ENCODE peak calls at places on chromosomes 5 and 9, in nine cellular contexts. One of them, this sample, is unnamed.

GRCh38 chr9:112351184-112351583 is 17.8 kb upstream of the PTBP3 start:
- DNase-seq in SK-N-SH: no peak
- DNase-seq in GM23248: no peak
- DNase-seq in HCT116: no peak
- DNase-seq in neural progenitor cell: no peak
- DNase-seq in PC-3: no peak
- DNase-seq in hepatocyte: no peak
- DNase-seq in GM23338: no peak
- DNase-seq in MM.1S: no peak
- DNase-seq in this sample: no peak

GRCh38 chr9:128275198-128276007 is at the start of gene GOLGA2:
- DNase-seq in SK-N-SH: peak
- DNase-seq in GM23248: peak
- DNase-seq in HCT116: peak
- DNase-seq in neural progenitor cell: peak
- DNase-seq in PC-3: no peak
- DNase-seq in hepatocyte: peak
- DNase-seq in GM23338: peak
- DNase-seq in MM.1S: no peak
- DNase-seq in this sample: no peak

GRCh38 chr5:180090098-180090768 is 18.7 kb upstream of the RNF130 start:
- DNase-seq in SK-N-SH: peak
- DNase-seq in GM23248: peak
- DNase-seq in HCT116: peak
- DNase-seq in neural progenitor cell: peak
- DNase-seq in PC-3: peak
- DNase-seq in hepatocyte: peak
- DNase-seq in GM23338: peak
- DNase-seq in MM.1S: peak
- DNase-seq in this sample: peak

GRCh38 chr5:123868267-123868666 is 356.3 kb downstream of the CSNK1G3 start:
- DNase-seq in SK-N-SH: no peak
- DNase-seq in GM23248: no peak
- DNase-seq in HCT116: no peak
- DNase-seq in neural progenitor cell: no peak
- DNase-seq in PC-3: no peak
- DNase-seq in hepatocyte: peak
- DNase-seq in GM23338: no peak
- DNase-seq in MM.1S: no peak
- DNase-seq in this sample: no peak

GRCh38 chr9:81636280-81636653 is 53.1 kb downstream of the TLE1 start:
- DNase-seq in SK-N-SH: no peak
- DNase-seq in GM23248: no peak
- DNase-seq in HCT116: no peak
- DNase-seq in neural progenitor cell: no peak
- DNase-seq in PC-3: no peak
- DNase-seq in hepatocyte: no peak
- DNase-seq in GM23338: no peak
- DNase-seq in MM.1S: no peak
- DNase-seq in this sample: no peak

GRCh38 chr9:78187763-78188495 is 47.9 kb upstream of the CEP78 start:
- DNase-seq in SK-N-SH: no peak
- DNase-seq in GM23248: peak
- DNase-seq in HCT116: no peak
- DNase-seq in neural progenitor cell: peak
- DNase-seq in PC-3: no peak
- DNase-seq in hepatocyte: no peak
- DNase-seq in GM23338: no peak
- DNase-seq in MM.1S: no peak
- DNase-seq in this sample: no peak

GRCh38 chr5:168596927-168597326 is 17.8 kb upstream of the PANK3 start:
- DNase-seq in SK-N-SH: no peak
- DNase-seq in GM23248: no peak
- DNase-seq in HCT116: no peak
- DNase-seq in neural progenitor cell: no peak
- DNase-seq in PC-3: no peak
- DNase-seq in hepatocyte: no peak
- DNase-seq in GM23338: no peak
- DNase-seq in MM.1S: no peak
- DNase-seq in this sample: no peak

GRCh38 chr5:142486581-142486980 is 161.8 kb upstream of the SPRY4 start:
- DNase-seq in SK-N-SH: no peak
- DNase-seq in GM23248: peak
- DNase-seq in HCT116: no peak
- DNase-seq in neural progenitor cell: no peak
- DNase-seq in PC-3: peak
- DNase-seq in hepatocyte: no peak
- DNase-seq in GM23338: no peak
- DNase-seq in MM.1S: no peak
- DNase-seq in this sample: no peak

GRCh38 chr9:108113579-108113978 is 624.0 kb upstream of the KLF4 start:
- DNase-seq in SK-N-SH: no peak
- DNase-seq in GM23248: no peak
- DNase-seq in HCT116: no peak
- DNase-seq in neural progenitor cell: no peak
- DNase-seq in PC-3: no peak
- DNase-seq in hepatocyte: no peak
- DNase-seq in GM23338: no peak
- DNase-seq in MM.1S: no peak
- DNase-seq in this sample: no peak

GRCh38 chr9:21027295-21027694 is 4.1 kb downstream of the HACD4 start:
- DNase-seq in SK-N-SH: no peak
- DNase-seq in GM23248: peak
- DNase-seq in HCT116: no peak
- DNase-seq in neural progenitor cell: no peak
- DNase-seq in PC-3: peak
- DNase-seq in hepatocyte: no peak
- DNase-seq in GM23338: no peak
- DNase-seq in MM.1S: no peak
- DNase-seq in this sample: no peak

GRCh38 chr5:135593886-135594285 is 15.1 kb upstream of the CXCL14 start:
- DNase-seq in SK-N-SH: no peak
- DNase-seq in GM23248: no peak
- DNase-seq in HCT116: no peak
- DNase-seq in neural progenitor cell: no peak
- DNase-seq in PC-3: peak
- DNase-seq in hepatocyte: no peak
- DNase-seq in GM23338: no peak
- DNase-seq in MM.1S: no peak
- DNase-seq in this sample: no peak

GRCh38 chr5:139391570-139392323 is 2.0 kb upstream of the MZB1 start:
- DNase-seq in SK-N-SH: no peak
- DNase-seq in GM23248: peak
- DNase-seq in HCT116: no peak
- DNase-seq in neural progenitor cell: no peak
- DNase-seq in PC-3: peak
- DNase-seq in hepatocyte: no peak
- DNase-seq in GM23338: peak
- DNase-seq in MM.1S: peak
- DNase-seq in this sample: peak

GRCh38 chr5:122415030-122415429 is 103.0 kb downstream of the SNCAIP start:
- DNase-seq in SK-N-SH: no peak
- DNase-seq in GM23248: no peak
- DNase-seq in HCT116: no peak
- DNase-seq in neural progenitor cell: no peak
- DNase-seq in PC-3: no peak
- DNase-seq in hepatocyte: no peak
- DNase-seq in GM23338: no peak
- DNase-seq in MM.1S: no peak
- DNase-seq in this sample: no peak

GRCh38 chr9:25224309-25224708 is 453.9 kb downstream of the TUSC1 start:
- DNase-seq in SK-N-SH: peak
- DNase-seq in GM23248: no peak
- DNase-seq in HCT116: no peak
- DNase-seq in neural progenitor cell: no peak
- DNase-seq in PC-3: no peak
- DNase-seq in hepatocyte: no peak
- DNase-seq in GM23338: peak
- DNase-seq in MM.1S: no peak
- DNase-seq in this sample: no peak

GRCh38 chr9:109063765-109064164 is 50.5 kb upstream of the CTNNAL1 start:
- DNase-seq in SK-N-SH: no peak
- DNase-seq in GM23248: peak
- DNase-seq in HCT116: peak
- DNase-seq in neural progenitor cell: peak
- DNase-seq in PC-3: peak
- DNase-seq in hepatocyte: no peak
- DNase-seq in GM23338: no peak
- DNase-seq in MM.1S: no peak
- DNase-seq in this sample: no peak

GRCh38 chr5:419970-420369 is 23.0 kb upstream of the EXOC3 start:
- DNase-seq in SK-N-SH: no peak
- DNase-seq in GM23248: no peak
- DNase-seq in HCT116: no peak
- DNase-seq in neural progenitor cell: no peak
- DNase-seq in PC-3: no peak
- DNase-seq in hepatocyte: no peak
- DNase-seq in GM23338: no peak
- DNase-seq in MM.1S: no peak
- DNase-seq in this sample: no peak

GRCh38 chr5:178123094-178123986 is 7.5 kb upstream of the RMND5B start:
- DNase-seq in SK-N-SH: no peak
- DNase-seq in GM23248: no peak
- DNase-seq in HCT116: no peak
- DNase-seq in neural progenitor cell: no peak
- DNase-seq in PC-3: no peak
- DNase-seq in hepatocyte: no peak
- DNase-seq in GM23338: no peak
- DNase-seq in MM.1S: no peak
- DNase-seq in this sample: no peak

DNA sequence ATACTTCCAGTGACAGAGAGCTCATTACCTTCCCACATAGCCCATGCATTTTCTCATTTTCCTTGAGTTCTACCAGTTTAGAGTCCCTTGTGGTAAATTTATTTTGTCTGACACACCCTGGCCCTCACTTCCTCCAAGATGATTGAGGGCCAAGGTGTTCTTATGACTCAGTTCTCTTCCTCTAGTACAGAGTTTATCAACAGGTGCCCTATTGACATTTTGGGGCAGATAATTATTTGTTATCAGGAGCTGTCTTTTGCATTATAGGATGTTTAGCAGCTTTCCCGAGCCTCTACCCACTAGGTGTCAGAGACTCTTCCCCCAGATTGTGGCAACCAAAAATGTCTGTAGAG is 7.1 kb downstream of the SLC36A3 start:
- DNase-seq in SK-N-SH: no peak
- DNase-seq in GM23248: no peak
- DNase-seq in HCT116: no peak
- DNase-seq in neural progenitor cell: no peak
- DNase-seq in PC-3: peak
- DNase-seq in hepatocyte: no peak
- DNase-seq in GM23338: no peak
- DNase-seq in MM.1S: no peak
- DNase-seq in this sample: no peak
- H3K4me2 ChIP-seq in SK-N-SH: no peak
- H3K4me2 ChIP-seq in GM23248: no peak
- H3K4me2 ChIP-seq in HCT116: no peak
- H3K4me2 ChIP-seq in neural progenitor cell: no peak
- H3K4me2 ChIP-seq in PC-3: peak
- H3K4me2 ChIP-seq in hepatocyte: no peak
- H3K4me2 ChIP-seq in GM23338: no peak
- H3K4me2 ChIP-seq in MM.1S: no peak
- H3K4me2 ChIP-seq in this sample: no peak

DNA sequence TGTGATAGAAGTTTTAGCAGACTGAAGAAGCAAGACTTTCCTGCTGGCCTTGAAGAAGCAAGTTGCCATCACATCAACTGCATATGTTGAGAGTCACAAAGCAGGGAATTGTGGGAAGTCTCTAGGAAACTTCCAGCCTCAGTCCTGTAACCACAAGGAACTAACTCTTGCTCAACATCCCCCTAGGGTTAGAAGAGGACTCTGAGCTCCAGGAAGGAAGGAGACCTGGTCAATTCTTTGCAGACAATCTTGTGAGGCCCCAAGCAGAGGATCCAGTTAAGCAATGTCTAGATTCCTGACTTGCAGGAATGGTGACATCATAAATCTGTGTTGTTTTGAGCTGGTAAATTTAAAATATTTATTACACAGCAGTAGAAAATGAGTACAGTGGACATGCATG is 18.6 kb upstream of the ZNF366 start:
- DNase-seq in SK-N-SH: no peak
- DNase-seq in GM23248: peak
- DNase-seq in HCT116: no peak
- DNase-seq in neural progenitor cell: no peak
- DNase-seq in PC-3: peak
- DNase-seq in hepatocyte: peak
- DNase-seq in GM23338: no peak
- DNase-seq in MM.1S: no peak
- DNase-seq in this sample: no peak
- TF ChIP-seq EZH2phosphoT487 in SK-N-SH: no peak
- TF ChIP-seq EZH2phosphoT487 in GM23248: no peak
- TF ChIP-seq EZH2phosphoT487 in HCT116: no peak
- TF ChIP-seq EZH2phosphoT487 in neural progenitor cell: no peak
- TF ChIP-seq EZH2phosphoT487 in PC-3: no peak
- TF ChIP-seq EZH2phosphoT487 in hepatocyte: no peak
- TF ChIP-seq EZH2phosphoT487 in GM23338: no peak
- TF ChIP-seq EZH2phosphoT487 in MM.1S: no peak
- TF ChIP-seq EZH2phosphoT487 in this sample: no peak

DNA sequence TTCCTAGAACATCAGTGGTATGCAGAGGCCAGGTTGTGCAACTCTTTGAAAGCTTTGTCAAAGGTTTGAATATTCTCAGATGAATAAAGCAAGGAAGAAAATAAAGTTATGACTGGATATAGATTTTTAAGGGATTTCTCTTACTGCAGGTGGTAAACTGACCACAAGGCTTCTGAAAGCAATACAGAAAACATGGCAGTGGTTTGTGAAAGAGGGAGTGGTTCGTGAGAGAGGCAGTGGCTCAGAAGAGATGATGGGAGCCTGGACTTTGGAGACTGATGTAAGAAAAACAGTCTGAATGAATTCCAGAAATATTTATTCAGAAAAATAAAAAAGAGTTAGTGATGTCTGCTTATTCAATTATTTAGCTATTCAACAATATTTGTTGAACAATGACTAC is 380.4 kb upstream of the CTNND2 start:
- DNase-seq in SK-N-SH: no peak
- DNase-seq in GM23248: no peak
- DNase-seq in HCT116: no peak
- DNase-seq in neural progenitor cell: no peak
- DNase-seq in PC-3: no peak
- DNase-seq in hepatocyte: no peak
- DNase-seq in GM23338: no peak
- DNase-seq in MM.1S: peak
- DNase-seq in this sample: no peak
- H3K4me2 ChIP-seq in SK-N-SH: no peak
- H3K4me2 ChIP-seq in GM23248: no peak
- H3K4me2 ChIP-seq in HCT116: no peak
- H3K4me2 ChIP-seq in neural progenitor cell: no peak
- H3K4me2 ChIP-seq in PC-3: no peak
- H3K4me2 ChIP-seq in hepatocyte: no peak
- H3K4me2 ChIP-seq in GM23338: no peak
- H3K4me2 ChIP-seq in MM.1S: no peak
- H3K4me2 ChIP-seq in this sample: no peak

DNA sequence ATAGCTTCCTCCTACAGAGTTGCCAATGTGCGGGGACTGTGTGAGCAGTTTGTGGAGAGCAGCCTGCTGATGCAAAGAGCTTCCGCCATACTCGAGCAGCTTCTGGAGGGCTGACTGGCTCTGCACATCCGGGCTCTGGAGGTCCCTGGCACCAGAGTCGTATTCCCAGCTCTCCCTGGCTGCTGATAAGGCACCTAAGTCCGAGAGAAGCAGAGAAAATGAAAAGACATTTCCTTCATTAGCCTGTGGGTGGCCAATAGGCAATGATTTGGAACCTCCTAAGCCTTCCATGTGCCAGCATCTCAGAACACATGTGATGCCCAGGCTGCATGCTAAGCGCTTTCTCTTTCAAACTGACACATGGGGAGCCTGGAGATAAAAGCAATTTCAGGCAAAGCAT is 94.3 kb downstream of the TSSK1B start:
- DNase-seq in SK-N-SH: peak
- DNase-seq in GM23248: peak
- DNase-seq in HCT116: no peak
- DNase-seq in neural progenitor cell: peak
- DNase-seq in PC-3: peak
- DNase-seq in hepatocyte: no peak
- DNase-seq in GM23338: peak
- DNase-seq in MM.1S: peak
- DNase-seq in this sample: no peak
- TF ChIP-seq EZH2phosphoT487 in SK-N-SH: no peak
- TF ChIP-seq EZH2phosphoT487 in GM23248: no peak
- TF ChIP-seq EZH2phosphoT487 in HCT116: no peak
- TF ChIP-seq EZH2phosphoT487 in neural progenitor cell: no peak
- TF ChIP-seq EZH2phosphoT487 in PC-3: no peak
- TF ChIP-seq EZH2phosphoT487 in hepatocyte: no peak
- TF ChIP-seq EZH2phosphoT487 in GM23338: no peak
- TF ChIP-seq EZH2phosphoT487 in MM.1S: no peak
- TF ChIP-seq EZH2phosphoT487 in this sample: no peak